ENCODE peak calls at places on chromosome 11, in six cellular contexts. G, M, C, O, N and F are unnamed samples.

GRCh38 chr11:119034813-119035212 is 4.1 kb upstream of the SLC37A4 start:
- DNase-seq in G (no peak), M (no peak), C (no peak), O (no peak), N (no peak), F (no peak)

GRCh38 chr11:1131033-1131911 is 26.5 kb upstream of the MUC5AC start:
- DNase-seq in G (no peak), M (no peak), C (peak), O (peak), N (peak), F (no peak)

GRCh38 chr11:66315921-66316811 is 678 bp downstream of the CD248 start:
- DNase-seq in G (no peak), M (no peak), C (no peak), O (no peak), N (no peak), F (no peak)

GRCh38 chr11:9774591-9775392 is 110.9 kb downstream of the SWAP70 start:
- DNase-seq in G (peak), M (no peak), C (no peak), O (no peak), N (no peak), F (no peak)

GRCh38 chr11:86151188-86152005 is 82.5 kb upstream of the PICALM start:
- DNase-seq in G (peak), M (no peak), C (no peak), O (peak), N (peak), F (peak)

GRCh38 chr11:86869966-86870570 is 69.7 kb downstream of the PRSS23 start:
- DNase-seq in G (peak), M (peak), C (peak), O (peak), N (peak), F (peak)

GRCh38 chr11:64893194-64894069 is 15.0 kb upstream of the EHD1 start:
- DNase-seq in G (no peak), M (no peak), C (peak), O (no peak), N (no peak), F (no peak)

GRCh38 chr11:110730773-110731172 is 18.5 kb upstream of the ARHGAP20 start:
- DNase-seq in G (no peak), M (no peak), C (no peak), O (no peak), N (no peak), F (no peak)